ENCODE peak calls at places on chromosomes 11 and 22, in nine cellular contexts. R is mucosa of descending colon; D is T follicular helper cell; E is central memory CD8-positive, alpha-beta T cell; H is COR-L47; Y is nephron progenitor cell; I is fibroblast of mammary gland; U is GM10248; T is fibroblast of the conjunctiva. J is an unnamed sample.

GRCh38 chr22:30304495-30305244 is 15.4 kb upstream of the CASTOR1 start:
- DNase-seq in R (peak; percentile 62), D (no peak), E (no peak), H (no peak), Y (no peak), I (no peak), U (peak; percentile 40), T (no peak), J (no peak)

GRCh38 chr11:95245038-95245437 is 14.0 kb upstream of the SESN3 start:
- DNase-seq in R (no peak), D (no peak), E (no peak), H (no peak), Y (no peak), I (peak; percentile 72), U (no peak), T (peak; percentile 27), J (no peak)

GRCh38 chr11:66188580-66188979 is 79.9 kb upstream of the RAB1B start:
- DNase-seq in R (no peak), D (no peak), E (no peak), H (no peak), Y (no peak), I (peak; percentile 77), U (no peak), T (peak; percentile 14), J (no peak)

GRCh38 chr11:19251577-19251976 is 10.8 kb upstream of the E2F8 start:
- DNase-seq in R (no peak), D (no peak), E (no peak), H (no peak), Y (no peak), I (no peak), U (no peak), T (no peak), J (no peak)

GRCh38 chr11:110907629-110908028 is 195.4 kb upstream of the ARHGAP20 start:
- DNase-seq in R (peak; percentile 81), D (no peak), E (no peak), H (no peak), Y (no peak), I (peak; percentile 98), U (no peak), T (peak; percentile 76), J (no peak)

GRCh38 chr22:31081963-31082605 is 966 bp downstream of the SMTN start:
- DNase-seq in R (no peak), D (no peak), E (no peak), H (no peak), Y (no peak), I (peak; percentile 73), U (no peak), T (no peak), J (no peak)

GRCh38 chr11:79902493-79902892 is 461.7 kb upstream of the TENM4 start:
- DNase-seq in R (no peak), D (no peak), E (no peak), H (no peak), Y (no peak), I (peak; percentile 5), U (no peak), T (no peak), J (no peak)

GRCh38 chr11:112526699-112527410 is 266.2 kb upstream of the PLET1 start:
- DNase-seq in R (no peak), D (no peak), E (no peak), H (no peak), Y (no peak), I (peak; percentile 2), U (no peak), T (no peak), J (peak; percentile 33)

GRCh38 chr11:117830674-117831351 is 6.3 kb upstream of the FXYD2 start:
- DNase-seq in R (no peak), D (no peak), E (no peak), H (no peak), Y (no peak), I (no peak), U (peak; percentile 43), T (no peak), J (peak; percentile 42)

GRCh38 chr11:78730267-78730824 is 155.7 kb upstream of the NARS2 start:
- DNase-seq in R (no peak), D (no peak), E (no peak), H (no peak), Y (no peak), I (no peak), U (no peak), T (no peak), J (no peak)

GRCh38 chr22:39132281-39132680 is 20.2 kb downstream of the CBX7 start:
- DNase-seq in R (no peak), D (no peak), E (no peak), H (no peak), Y (no peak), I (no peak), U (no peak), T (no peak), J (no peak)